ENCODE peak calls at places on chromosomes 12 and 14, in four cellular contexts. F is thoracic aorta, D is endothelial cell of umbilical vein, K is IMR-90. S is an unnamed sample. For H3K4me1, the result is how much of the 10 kb centered on the place peaks cover.

GRCh38 chr12:67068204-67068731 is 200.9 kb upstream of the CAND1 start:
- DNase-seq in D (no peak), F (no peak), K (no peak), S (no peak)

GRCh38 chr12:32462908-32463307 is 63.5 kb downstream of the FGD4 start:
- DNase-seq in D (no peak), K (no peak), F (no peak), S (no peak)

GRCh38 chr14:89365071-89365801 is 51.8 kb downstream of the FOXN3 start:
- DNase-seq in K (peak), F (no peak), D (no peak), S (no peak)

GRCh38 chr12:123532021-123532420 is 1.5 kb downstream of the RILPL1 start:
- DNase-seq in K (peak), F (no peak), D (peak), S (no peak)

GRCh38 chr12:54159140-54159539 is 29.6 kb downstream of the SMUG1 start:
- DNase-seq in D (no peak), F (no peak), K (no peak), S (no peak)

GRCh38 chr12:139585-139984 is 73.0 kb downstream of the IQSEC3 start:
- DNase-seq in K (peak), D (no peak), F (no peak), S (no peak)

GRCh38 chr12:50050410-50051280 is 6.8 kb upstream of the ASIC1 start:
- DNase-seq in K (peak), D (no peak), F (no peak), S (no peak)

GRCh38 chr12:15336772-15337553 is 14.7 kb downstream of the PTPRO start:
- DNase-seq in F (no peak), D (peak), K (peak), S (no peak)

GRCh38 chr12:49680075-49680474 is 27.1 kb downstream of the FMNL3 start:
- DNase-seq in D (no peak), K (no peak), F (no peak), S (no peak)

GRCh38 chr12:94938583-94938982 is 64.9 kb downstream of the NDUFA12 start:
- DNase-seq in K (no peak), D (no peak), F (no peak), S (no peak)

GRCh38 chr14:51360592-51360991 is 120.5 kb downstream of the TMX1 start:
- DNase-seq in F (no peak), D (peak), K (no peak), S (no peak)

GRCh38 chr12:29782821-29783772 is 645 bp downstream of the TMTC1 start:
- DNase-seq in D (peak), K (peak), F (no peak), S (no peak)

GRCh38 chr12:68835333-68835908 is 27.4 kb downstream of the MDM2 start:
- DNase-seq in F (no peak), K (no peak), D (no peak), S (no peak)

GRCh38 chr14:46139668-46140067 is 511.9 kb downstream of the RPL10L start:
- DNase-seq in K (no peak), F (no peak), D (no peak), S (no peak)

GRCh38 chr12:87782838-87783237 is 246.4 kb downstream of the C12orf50 start:
- DNase-seq in F (no peak), K (no peak), D (no peak), S (no peak)

GRCh38 chr14:74573421-74574091 is 38.5 kb downstream of the LTBP2 start:
- DNase-seq in K (no peak), D (peak), F (no peak), S (no peak)

GRCh38 chr12:125677829-125678228 is 612.6 kb downstream of the AACS start:
- DNase-seq in K (no peak), D (no peak), F (no peak), S (no peak)

GRCh38 chr12:16586350-16587109 is 19.4 kb downstream of the LMO3 start:
- DNase-seq in F (no peak), K (peak), D (no peak), S (no peak)

GRCh38 chr12:115227137-115227615 is 543.2 kb upstream of the TBX3 start:
- DNase-seq in F (no peak), D (no peak), K (peak), S (peak)

GRCh38 chr14:98950356-98950895 is 321.6 kb downstream of the BCL11B start:
- DNase-seq in K (no peak), F (no peak), D (no peak), S (no peak)

GRCh38 chr12:28294300-28294699 is 104.0 kb downstream of the CCDC91 start:
- DNase-seq in K (no peak), F (no peak), D (no peak), S (no peak)

GRCh38 chr14:91873476-91874265 is 6.3 kb upstream of the TC2N start:
- DNase-seq in F (no peak), K (peak), D (no peak), S (no peak)

GRCh38 chr14:72457641-72458040 is 436.3 kb downstream of the DPF3 start:
- DNase-seq in K (peak), D (no peak), F (no peak), S (no peak)

GRCh38 chr14:89370781-89371180 is 46.3 kb downstream of the FOXN3 start:
- DNase-seq in K (no peak), F (no peak), D (no peak), S (no peak)

GRCh38 chr14:20332946-20333782 is at the start of gene CCNB1IP1:
- DNase-seq in F (peak), K (peak), D (peak), S (peak)

GRCh38 chr12:58976146-58976545 is 55.8 kb upstream of the LRIG3 start:
- DNase-seq in K (peak), F (no peak), D (no peak), S (no peak)

GRCh38 chr12:74446466-74446865 is 91.2 kb upstream of the ATXN7L3B start:
- DNase-seq in F (no peak), D (no peak), K (no peak), S (no peak)

GRCh38 chr12:1841606-1842182 is 21.3 kb downstream of the LRTM2 start:
- DNase-seq in F (no peak), D (no peak), K (no peak), S (no peak)

GRCh38 chr12:109537136-109537535 is 36.2 kb downstream of the MMAB start:
- DNase-seq in K (no peak), F (no peak), D (no peak), S (no peak)

GRCh38 chr14:67619446-67620216 is at the start of gene ARG2:
- DNase-seq in F (peak), K (peak), D (peak), S (no peak)
- TF ChIP-seq CTCF in F (no peak), K (peak), D (no peak), S (no peak)

GRCh38 chr14:77002889-77003288 is 25.6 kb downstream of the IRF2BPL start:
- DNase-seq in K (no peak), F (no peak), D (no peak), S (no peak)

GRCh38 chr14:77003960-77004710 is 24.4 kb downstream of the IRF2BPL start:
- DNase-seq in F (no peak), K (peak), D (no peak), S (no peak)

GRCh38 chr14:77000340-77001235 is 27.9 kb downstream of the IRF2BPL start:
- DNase-seq in F (no peak), D (peak), K (peak), S (no peak)

GRCh38 chr14:77004711-77005460 is 23.6 kb downstream of the IRF2BPL start:
- DNase-seq in D (no peak), F (no peak), K (no peak), S (no peak)

GRCh38 chr14:77002335-77002734 is 26.2 kb downstream of the IRF2BPL start:
- DNase-seq in K (no peak), F (no peak), D (no peak), S (no peak)
- H3K4me1 ChIP-seq in K (under half), F (under half), D (under half), S (under half)

GRCh38 chr12:41515953-41516352 is 327.8 kb downstream of the PDZRN4 start:
- DNase-seq in D (no peak), K (no peak), F (no peak), S (no peak)

GRCh38 chr12:41527529-41528116 is 339.5 kb downstream of the PDZRN4 start:
- DNase-seq in K (no peak), D (no peak), F (no peak), S (no peak)

DNA sequence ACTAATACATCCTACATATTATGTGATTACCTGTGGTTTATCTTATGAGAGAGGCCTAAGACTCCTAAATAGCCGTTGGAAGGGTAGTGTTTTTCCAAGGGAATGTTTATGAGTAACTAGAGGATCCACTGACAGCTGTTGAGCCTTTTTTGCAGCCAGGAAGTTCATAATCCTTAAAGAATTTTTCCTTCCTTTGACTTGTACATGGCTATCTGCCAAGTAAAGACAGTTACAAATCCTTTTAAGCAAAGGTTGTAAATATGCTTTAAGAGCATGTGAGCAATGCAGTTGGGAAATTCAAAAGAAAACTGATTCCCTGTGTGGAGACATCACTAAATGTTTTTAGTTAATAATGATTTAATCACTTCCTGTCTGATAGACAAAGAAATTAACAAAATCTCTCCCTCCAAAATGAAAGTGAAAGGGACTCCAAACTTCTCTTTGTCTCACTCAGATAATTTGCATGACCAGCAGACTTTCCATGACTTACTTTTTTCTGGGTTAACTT is 333.8 kb downstream of the PDZRN4 start:
- DNase-seq in K (peak), D (peak), F (no peak), S (peak)
- H3K27ac ChIP-seq in K (no peak), D (peak), F (no peak), S (no peak)

GRCh38 chr12:111503116-111503515 is 96.0 kb downstream of the ATXN2 start:
- DNase-seq in F (no peak), K (peak), D (no peak), S (no peak)

GRCh38 chr12:111506260-111506659 is 92.9 kb downstream of the ATXN2 start:
- DNase-seq in F (no peak), D (no peak), K (no peak), S (no peak)

DNA sequence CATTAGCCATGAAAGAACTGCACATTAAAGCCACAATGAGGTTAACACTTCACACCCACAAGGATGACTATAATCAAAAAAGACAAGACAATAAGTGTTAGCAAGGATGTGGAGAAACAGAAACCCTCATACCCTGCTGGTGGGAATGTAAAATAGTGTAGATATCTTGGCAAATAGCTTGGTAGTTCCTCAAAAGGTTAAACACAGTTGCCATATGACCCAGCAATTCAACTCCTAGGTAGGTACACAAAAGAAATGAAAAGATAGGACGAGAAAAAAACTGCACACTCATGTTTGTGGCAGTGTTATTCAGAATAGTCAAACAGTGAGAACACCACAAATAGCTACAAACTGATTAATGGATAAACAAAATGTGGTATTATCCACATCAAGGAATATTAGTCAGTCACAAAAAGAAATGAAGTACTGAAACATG is 93.5 kb downstream of the ATXN2 start:
- DNase-seq in D (no peak), K (no peak), F (no peak), S (no peak)
- TF ChIP-seq CTCF in D (no peak), K (no peak), F (no peak), S (no peak)

S was measured in Panc1.